ENCODE peak calls at places on chromosomes 7 and 10, in four cellular contexts. One of them, this sample, is unnamed.

GRCh38 chr7:32494946-32495297 is 367 bp upstream of the AVL9 start:
- DNase-seq in HepG2: no peak
- DNase-seq in K562: no peak
- DNase-seq in SK-N-SH: no peak
- DNase-seq in this sample: no peak

GRCh38 chr7:90701771-90702170 is 105.7 kb downstream of the CDK14 start:
- DNase-seq in HepG2: no peak
- DNase-seq in K562: no peak
- DNase-seq in SK-N-SH: no peak
- DNase-seq in this sample: no peak

GRCh38 chr7:91941450-91941849 is 788 bp downstream of the AKAP9 start:
- DNase-seq in HepG2: peak
- DNase-seq in K562: no peak
- DNase-seq in SK-N-SH: peak
- DNase-seq in this sample: peak

GRCh38 chr7:21869785-21870402 is 75.8 kb downstream of the CDCA7L start:
- DNase-seq in HepG2: no peak
- DNase-seq in K562: no peak
- DNase-seq in SK-N-SH: no peak
- DNase-seq in this sample: no peak

GRCh38 chr7:88184848-88185304 is 35.0 kb downstream of the SRI start:
- DNase-seq in HepG2: no peak
- DNase-seq in K562: no peak
- DNase-seq in SK-N-SH: no peak
- DNase-seq in this sample: no peak

GRCh38 chr10:21888959-21889358 is 114.6 kb downstream of the DNAJC1 start:
- DNase-seq in HepG2: no peak
- DNase-seq in K562: no peak
- DNase-seq in SK-N-SH: no peak
- DNase-seq in this sample: no peak

GRCh38 chr10:21364196-21365114 is 161.0 kb downstream of the SKIDA1 start:
- DNase-seq in HepG2: peak
- DNase-seq in K562: no peak
- DNase-seq in SK-N-SH: no peak
- DNase-seq in this sample: no peak

GRCh38 chr7:116633131-116633988 is 38.6 kb upstream of the MET start:
- DNase-seq in HepG2: no peak
- DNase-seq in K562: no peak
- DNase-seq in SK-N-SH: no peak
- DNase-seq in this sample: no peak

GRCh38 chr7:153430931-153431330 is 621.3 kb upstream of the DPP6 start:
- DNase-seq in HepG2: no peak
- DNase-seq in K562: no peak
- DNase-seq in SK-N-SH: no peak
- DNase-seq in this sample: no peak

GRCh38 chr10:125515571-125515970 is 167.4 kb downstream of the TEX36 start:
- DNase-seq in HepG2: no peak
- DNase-seq in K562: no peak
- DNase-seq in SK-N-SH: no peak
- DNase-seq in this sample: no peak

GRCh38 chr7:97022451-97023306 is 2.0 kb downstream of the DLX5 start:
- DNase-seq in HepG2: no peak
- DNase-seq in K562: no peak
- DNase-seq in SK-N-SH: peak
- DNase-seq in this sample: no peak

GRCh38 chr10:15796098-15796759 is 64.1 kb downstream of the MINDY3 start:
- DNase-seq in HepG2: no peak
- DNase-seq in K562: no peak
- DNase-seq in SK-N-SH: no peak
- DNase-seq in this sample: no peak

GRCh38 chr7:78576196-78576595 is 777.6 kb downstream of the PHTF2 start:
- DNase-seq in HepG2: no peak
- DNase-seq in K562: no peak
- DNase-seq in SK-N-SH: no peak
- DNase-seq in this sample: no peak

GRCh38 chr10:5526691-5527331 is 2.0 kb downstream of the CALML3 start:
- DNase-seq in HepG2: no peak
- DNase-seq in K562: no peak
- DNase-seq in SK-N-SH: no peak
- DNase-seq in this sample: no peak

GRCh38 chr10:80289451-80290287 is at the start of gene MAT1A:
- DNase-seq in HepG2: peak
- DNase-seq in K562: no peak
- DNase-seq in SK-N-SH: no peak
- DNase-seq in this sample: no peak

GRCh38 chr7:108385834-108386422 is 70.3 kb downstream of the NRCAM start:
- DNase-seq in HepG2: no peak
- DNase-seq in K562: no peak
- DNase-seq in SK-N-SH: no peak
- DNase-seq in this sample: no peak

GRCh38 chr7:101664390-101664789 is 35.3 kb upstream of the MYL10 start:
- DNase-seq in HepG2: no peak
- DNase-seq in K562: no peak
- DNase-seq in SK-N-SH: no peak
- DNase-seq in this sample: no peak

GRCh38 chr10:93567277-93568104 is 1.0 kb downstream of the FFAR4 start:
- DNase-seq in HepG2: no peak
- DNase-seq in K562: no peak
- DNase-seq in SK-N-SH: no peak
- DNase-seq in this sample: no peak

GRCh38 chr7:6272481-6273323 is at the start of gene CYTH3:
- DNase-seq in HepG2: peak
- DNase-seq in K562: peak
- DNase-seq in SK-N-SH: peak
- DNase-seq in this sample: peak

GRCh38 chr7:96093435-96093834 is 228.5 kb downstream of the SLC25A13 start:
- DNase-seq in HepG2: no peak
- DNase-seq in K562: no peak
- DNase-seq in SK-N-SH: no peak
- DNase-seq in this sample: no peak

GRCh38 chr7:106012184-106012583 is 49.1 kb downstream of the CDHR3 start:
- DNase-seq in HepG2: no peak
- DNase-seq in K562: no peak
- DNase-seq in SK-N-SH: no peak
- DNase-seq in this sample: no peak

GRCh38 chr7:92685146-92686042 is 95.2 kb upstream of the FAM133B start:
- DNase-seq in HepG2: no peak
- DNase-seq in K562: no peak
- DNase-seq in SK-N-SH: no peak
- DNase-seq in this sample: no peak

GRCh38 chr7:128792471-128793183 is 859 bp downstream of the CCDC136 start:
- DNase-seq in HepG2: no peak
- DNase-seq in K562: peak
- DNase-seq in SK-N-SH: peak
- DNase-seq in this sample: no peak

GRCh38 chr10:4677296-4678021 is 148.5 kb upstream of the AKR1E2 start:
- DNase-seq in HepG2: no peak
- DNase-seq in K562: no peak
- DNase-seq in SK-N-SH: no peak
- DNase-seq in this sample: no peak

GRCh38 chr10:62112963-62113362 is 155.7 kb downstream of the RTKN2 start:
- DNase-seq in HepG2: no peak
- DNase-seq in K562: no peak
- DNase-seq in SK-N-SH: no peak
- DNase-seq in this sample: no peak

GRCh38 chr7:157432957-157433576 is 96.3 kb downstream of the DNAJB6 start:
- DNase-seq in HepG2: no peak
- DNase-seq in K562: peak
- DNase-seq in SK-N-SH: peak
- DNase-seq in this sample: no peak

GRCh38 chr7:102891693-102892261 is 21.0 kb upstream of the LRRC17 start:
- DNase-seq in HepG2: no peak
- DNase-seq in K562: no peak
- DNase-seq in SK-N-SH: no peak
- DNase-seq in this sample: peak

GRCh38 chr10:101001225-101002035 is 1.8 kb downstream of the LZTS2 start:
- DNase-seq in HepG2: no peak
- DNase-seq in K562: no peak
- DNase-seq in SK-N-SH: peak
- DNase-seq in this sample: no peak

GRCh38 chr7:2110586-2111396 is 122.0 kb downstream of the MAD1L1 start:
- DNase-seq in HepG2: peak
- DNase-seq in K562: no peak
- DNase-seq in SK-N-SH: no peak
- DNase-seq in this sample: no peak
- H3K4me3 ChIP-seq in HepG2: no peak
- H3K4me3 ChIP-seq in K562: no peak
- H3K4me3 ChIP-seq in SK-N-SH: no peak
- H3K4me3 ChIP-seq in this sample: no peak

GRCh38 chr7:8282162-8282561 is 20.2 kb upstream of the ICA1 start:
- DNase-seq in HepG2: no peak
- DNase-seq in K562: no peak
- DNase-seq in SK-N-SH: no peak
- DNase-seq in this sample: no peak
- TF ChIP-seq GABPA in HepG2: no peak
- TF ChIP-seq GABPA in K562: no peak
- TF ChIP-seq GABPA in SK-N-SH: no peak
- TF ChIP-seq GABPA in this sample: no peak

GRCh38 chr10:103278862-103279298 is 1.9 kb downstream of the INA start:
- DNase-seq in HepG2: no peak
- DNase-seq in K562: peak
- DNase-seq in SK-N-SH: no peak
- DNase-seq in this sample: no peak

GRCh38 chr10:103276251-103276936 is 544 bp upstream of the INA start:
- DNase-seq in HepG2: no peak
- DNase-seq in K562: no peak
- DNase-seq in SK-N-SH: peak
- DNase-seq in this sample: no peak

GRCh38 chr10:103278424-103278823 is 1.5 kb downstream of the INA start:
- DNase-seq in HepG2: no peak
- DNase-seq in K562: no peak
- DNase-seq in SK-N-SH: no peak
- DNase-seq in this sample: no peak

GRCh38 chr10:103276941-103277712 is at the start of gene INA:
- DNase-seq in HepG2: no peak
- DNase-seq in K562: no peak
- DNase-seq in SK-N-SH: peak
- DNase-seq in this sample: no peak

GRCh38 chr10:103277713-103278299 is 868 bp downstream of the INA start:
- DNase-seq in HepG2: no peak
- DNase-seq in K562: no peak
- DNase-seq in SK-N-SH: peak
- DNase-seq in this sample: no peak
- TF ChIP-seq REST in HepG2: no peak
- TF ChIP-seq REST in K562: no peak
- TF ChIP-seq REST in SK-N-SH: no peak
- TF ChIP-seq REST in this sample: no peak

GRCh38 chr10:132058111-132058745 is 7.5 kb upstream of the JAKMIP3 start:
- DNase-seq in HepG2: no peak
- DNase-seq in K562: no peak
- DNase-seq in SK-N-SH: no peak
- DNase-seq in this sample: no peak
- H3K4me3 ChIP-seq in HepG2: no peak
- H3K4me3 ChIP-seq in K562: no peak
- H3K4me3 ChIP-seq in SK-N-SH: no peak
- H3K4me3 ChIP-seq in this sample: no peak